ENCODE peak calls at places on chromosomes 4 and X, in nine cellular contexts. X, Z, P, S, H, E, V, B and I are unnamed samples. For H3K36me3, the result is how much of the 10 kb centered on the place peaks cover.

GRCh38 chr4:4791299-4791798 is 68.1 kb upstream of the MSX1 start:
- DNase-seq in Z (peak), S (no peak), V (no peak), H (no peak), P (no peak), E (no peak), B (no peak), X (no peak), I (no peak)

GRCh38 chr4:22869235-22869634 is 176.5 kb downstream of the GBA3 start:
- DNase-seq in Z (no peak), X (no peak), V (no peak), P (no peak), H (no peak), E (no peak), S (no peak), B (no peak), I (no peak)

GRCh38 chrX:55839480-55839879 is 121.9 kb downstream of the RRAGB start:
- DNase-seq in S (no peak), Z (no peak), X (no peak), H (no peak), B (no peak), V (no peak), E (no peak), P (no peak), I (no peak)

GRCh38 chr4:23929248-23929647 is 39.4 kb upstream of the PPARGC1A start:
- DNase-seq in X (no peak), P (no peak), H (no peak), Z (no peak), V (no peak), S (no peak), B (no peak), E (no peak), I (no peak)

GRCh38 chr4:78092850-78093249 is 35.7 kb downstream of the FRAS1 start:
- DNase-seq in E (no peak), X (no peak), P (no peak), B (no peak), H (no peak), S (no peak), Z (no peak), V (no peak), I (no peak)

GRCh38 chrX:15855562-15856256 is 1.1 kb upstream of the AP1S2 start:
- DNase-seq in E (no peak), S (no peak), V (no peak), B (no peak), H (no peak), X (no peak), Z (no peak), P (no peak), I (no peak)

GRCh38 chrX:12693754-12694153 is 97.5 kb upstream of the PRPS2 start:
- DNase-seq in S (no peak), H (no peak), V (no peak), P (no peak), E (no peak), X (no peak), B (no peak), Z (no peak), I (no peak)

GRCh38 chr4:74088396-74088795 is 10.6 kb downstream of the CXCL2 start:
- DNase-seq in E (no peak), Z (no peak), H (no peak), X (no peak), S (no peak), P (no peak), B (no peak), V (no peak), I (no peak)

GRCh38 chrX:20521245-20521644 is 254.5 kb upstream of the RPS6KA3 start:
- DNase-seq in B (peak), P (no peak), Z (no peak), H (no peak), V (no peak), S (no peak), E (no peak), X (no peak), I (no peak)

GRCh38 chr4:104470770-104471169 is 23.9 kb downstream of the CXXC4 start:
- DNase-seq in S (no peak), V (no peak), X (no peak), B (no peak), P (no peak), H (no peak), Z (no peak), E (no peak), I (no peak)

GRCh38 chrX:11664211-11664888 is 1.4 kb downstream of the ARHGAP6 start:
- DNase-seq in E (no peak), H (no peak), X (no peak), V (no peak), Z (peak), B (no peak), S (peak), P (peak), I (no peak)

GRCh38 chr4:72564184-72564583 is 4.8 kb downstream of the ADAMTS3 start:
- DNase-seq in E (no peak), V (no peak), S (no peak), Z (no peak), H (no peak), B (peak), P (no peak), X (no peak), I (peak)

GRCh38 chr4:101031971-101032370 is 315.4 kb downstream of the PPP3CA start:
- DNase-seq in X (no peak), P (no peak), S (no peak), E (no peak), B (no peak), H (no peak), Z (no peak), V (no peak), I (no peak)

GRCh38 chr4:53925050-53925605 is 139.3 kb downstream of the CHIC2 start:
- DNase-seq in H (no peak), S (no peak), E (no peak), Z (no peak), P (no peak), V (no peak), X (no peak), B (peak), I (no peak)

GRCh38 chr4:142519342-142519741 is 326.8 kb downstream of the INPP4B start:
- DNase-seq in V (no peak), P (no peak), H (no peak), E (no peak), S (no peak), Z (peak), B (peak), X (no peak), I (no peak)

GRCh38 chr4:23717528-23718248 is 172.2 kb downstream of the PPARGC1A start:
- DNase-seq in V (peak), Z (peak), E (no peak), H (no peak), S (no peak), B (peak), X (no peak), P (no peak), I (no peak)

GRCh38 chrX:9456250-9457074 is 8.4 kb upstream of the TBL1X start:
- DNase-seq in Z (no peak), X (no peak), B (no peak), P (no peak), E (peak), S (no peak), V (no peak), H (no peak), I (no peak)

GRCh38 chrX:11341274-11342256 is 48.4 kb downstream of the AMELX start:
- DNase-seq in Z (no peak), H (peak), E (no peak), X (peak), B (peak), P (peak), S (peak), V (peak), I (peak)

GRCh38 chr4:71687057-71687456 is 96.8 kb downstream of the GC start:
- DNase-seq in P (no peak), X (no peak), S (no peak), E (no peak), V (no peak), Z (no peak), H (no peak), B (no peak), I (no peak)

GRCh38 chr4:101556845-101557244 is 209.5 kb upstream of the PPP3CA start:
- DNase-seq in V (no peak), X (no peak), P (no peak), B (no peak), E (no peak), Z (no peak), S (no peak), H (no peak), I (no peak)

GRCh38 chr4:21577066-21577465 is 371.5 kb downstream of the KCNIP4 start:
- DNase-seq in E (no peak), X (no peak), B (no peak), V (no peak), S (no peak), H (no peak), P (no peak), Z (no peak), I (no peak)

GRCh38 chrX:77528034-77528433 is 80.8 kb downstream of the FGF16 start:
- DNase-seq in E (no peak), P (no peak), S (no peak), V (no peak), Z (peak), B (no peak), H (no peak), X (no peak), I (no peak)

GRCh38 chrX:132810488-132810887 is 147.9 kb downstream of the HS6ST2 start:
- DNase-seq in B (no peak), X (no peak), S (no peak), E (no peak), V (no peak), P (no peak), H (no peak), Z (no peak), I (no peak)

GRCh38 chr4:85677286-85677685 is 202.3 kb downstream of the ARHGAP24 start:
- DNase-seq in P (no peak), E (no peak), B (no peak), V (no peak), S (no peak), Z (peak), H (no peak), X (no peak), I (no peak)

GRCh38 chr4:153399358-153399757 is 54.9 kb downstream of the MND1 start:
- DNase-seq in X (no peak), Z (no peak), V (no peak), B (no peak), E (no peak), S (no peak), P (no peak), H (no peak), I (no peak)

GRCh38 chr4:20760053-20760452 is 59.8 kb downstream of the PACRGL start:
- DNase-seq in S (no peak), P (no peak), E (no peak), V (no peak), X (no peak), H (no peak), Z (no peak), B (no peak), I (no peak)

GRCh38 chr4:108417923-108418322 is 202.5 kb upstream of the RPL34 start:
- DNase-seq in P (no peak), X (no peak), H (no peak), Z (no peak), V (no peak), S (no peak), E (no peak), B (no peak), I (no peak)

GRCh38 chr4:152663203-152664066 is 16.4 kb downstream of the TMEM154 start:
- DNase-seq in B (no peak), X (no peak), E (no peak), Z (no peak), V (no peak), P (no peak), S (no peak), H (no peak), I (no peak)

DNA sequence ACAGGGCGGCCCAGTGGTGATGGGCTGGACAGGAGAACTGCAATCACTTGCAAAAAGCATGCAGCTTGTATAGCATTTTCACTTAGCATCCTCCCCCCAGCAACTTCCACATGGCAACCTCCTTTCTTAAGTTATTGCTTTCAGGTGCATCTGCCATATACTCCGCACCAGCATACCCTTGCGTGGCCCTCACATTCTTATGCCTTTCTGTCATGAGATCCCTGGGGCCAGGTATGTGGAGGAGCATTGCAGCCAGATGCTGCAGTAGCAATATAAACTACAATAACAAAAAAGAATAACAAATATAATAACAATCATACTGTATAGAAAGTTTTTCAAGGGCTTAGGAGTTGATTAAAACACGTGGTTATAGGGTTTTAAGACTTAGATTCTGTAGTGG is 26.3 kb upstream of the NUDT6 start:
- DNase-seq in S (no peak), E (no peak), P (no peak), H (no peak), X (no peak), Z (no peak), V (no peak), B (no peak), I (no peak)
- H3K36me3 ChIP-seq in S (under half), E (under half), P (half or more), H (under half), X (under half), Z (under half), V (under half), B (under half), I (under half)

GRCh38 chrX:49029876-49030275 is 13.3 kb downstream of the TFE3 start:
- DNase-seq in S (peak), V (no peak), E (no peak), X (peak), B (peak), Z (no peak), H (no peak), P (no peak), I (no peak)
- H3K36me3 ChIP-seq in S (under half), V (under half), E (under half), X (under half), B (under half), Z (under half), H (under half), P (under half), I (under half)

GRCh38 chr4:1842993-1843448 is 12.9 kb downstream of the LETM1 start:
- DNase-seq in P (peak), V (peak), S (no peak), E (no peak), H (peak), B (no peak), X (no peak), Z (no peak), I (no peak)
- H3K36me3 ChIP-seq in P (half or more), V (under half), S (under half), E (under half), H (under half), B (under half), X (under half), Z (under half), I (under half)

GRCh38 chr4:145774473-145774872 is 94.5 kb downstream of the C4orf51 start:
- DNase-seq in V (no peak), P (no peak), E (no peak), H (no peak), B (no peak), S (no peak), X (no peak), Z (no peak), I (no peak)
- H3K36me3 ChIP-seq in V (under half), P (under half), E (under half), H (under half), B (under half), S (under half), X (under half), Z (under half), I (under half)

DNA sequence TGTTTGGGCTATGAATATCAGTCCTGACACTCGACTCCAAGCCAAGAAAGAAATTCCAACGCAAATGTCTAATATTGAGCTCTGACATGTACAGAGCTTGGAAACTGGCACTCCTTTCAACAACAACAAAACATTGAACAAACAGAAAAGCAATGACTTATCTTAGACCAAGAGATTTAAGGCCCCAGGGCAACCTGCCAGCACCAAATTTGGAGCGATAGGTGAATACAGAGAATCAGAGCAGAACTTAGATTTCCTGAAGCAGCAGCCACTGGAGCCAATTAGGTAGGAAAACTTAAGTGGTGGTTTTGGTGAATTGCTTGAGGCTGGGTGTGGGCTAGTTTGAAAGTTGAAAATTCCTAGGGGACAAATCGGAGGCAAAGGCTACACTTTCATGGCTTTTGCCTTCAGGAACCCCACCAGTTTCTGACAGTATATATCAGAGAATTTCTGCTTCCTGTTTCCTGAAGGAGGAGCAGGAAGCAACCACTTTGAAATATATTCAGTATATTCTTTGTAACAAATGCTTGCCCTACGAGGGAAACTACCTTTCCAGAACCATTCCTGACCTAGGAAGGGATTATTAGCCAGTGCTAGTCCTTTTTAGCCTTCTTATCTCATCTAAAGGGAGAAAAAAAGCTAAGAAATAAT is 10.1 kb upstream of the FMR1 start:
- DNase-seq in X (no peak), B (no peak), E (no peak), S (no peak), V (no peak), Z (no peak), H (no peak), P (no peak), I (no peak)
- H3K36me3 ChIP-seq in X (under half), B (under half), E (under half), S (under half), V (under half), Z (under half), H (under half), P (under half), I (under half)

GRCh38 chr4:87129681-87130080 is 90.7 kb downstream of the KLHL8 start:
- DNase-seq in B (no peak), Z (no peak), X (no peak), P (no peak), E (no peak), H (no peak), V (no peak), S (no peak), I (no peak)
- H3K36me3 ChIP-seq in B (under half), Z (under half), X (under half), P (half or more), E (under half), H (under half), V (under half), S (under half), I (under half)

DNA sequence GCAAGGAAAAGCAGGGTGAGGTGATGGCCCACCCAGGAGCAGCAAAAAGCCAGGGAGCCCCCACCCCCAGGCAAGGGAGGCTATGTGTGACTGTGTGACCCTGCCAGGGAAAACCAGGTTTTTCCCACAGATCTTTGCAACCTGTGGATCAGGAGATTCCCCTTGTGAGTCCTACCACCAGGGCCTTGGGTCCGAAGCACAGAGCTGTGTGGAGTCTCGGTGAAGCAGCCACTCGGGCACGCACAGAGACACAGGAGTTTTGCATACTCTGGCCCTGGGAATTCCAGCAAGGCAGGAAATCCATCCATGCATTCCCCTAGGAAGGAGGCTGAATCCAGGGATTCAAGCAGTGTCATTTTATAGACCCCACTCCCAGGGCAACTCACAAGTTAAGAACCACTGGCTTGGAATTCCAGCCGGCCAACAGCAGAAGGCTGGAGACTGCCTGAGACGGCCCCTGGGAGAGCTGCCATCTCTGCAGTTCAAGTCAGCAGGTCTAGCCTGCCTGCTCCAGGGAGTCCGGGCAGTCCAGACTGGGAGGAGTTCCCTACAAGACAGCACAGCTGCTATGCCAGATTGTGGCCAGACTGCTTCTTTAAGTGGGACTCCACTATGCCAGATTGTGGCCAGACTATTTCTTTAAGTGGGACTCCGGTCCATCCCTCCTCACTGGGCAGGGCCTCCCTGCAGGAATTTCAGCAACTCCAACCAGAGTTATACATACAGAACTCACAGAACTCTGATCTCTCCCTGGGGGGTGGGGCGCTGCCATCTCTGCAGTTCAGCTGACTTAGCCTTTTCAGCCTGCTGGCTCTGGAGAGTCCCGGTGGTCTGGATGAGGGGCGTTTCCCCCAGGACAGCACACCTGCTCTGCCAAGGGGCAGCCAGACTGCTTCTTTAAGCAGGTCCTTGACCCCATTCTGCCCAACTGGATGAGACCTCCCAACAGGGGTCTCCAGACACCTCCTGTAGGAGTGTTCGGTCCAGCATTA is 85.1 kb upstream of the ADAD1 start:
- DNase-seq in X (no peak), P (no peak), B (no peak), V (no peak), Z (no peak), H (no peak), E (no peak), S (no peak), I (no peak)
- H3K36me3 ChIP-seq in X (under half), P (half or more), B (under half), V (under half), Z (under half), H (under half), E (under half), S (under half), I (under half)

GRCh38 chr4:28238756-28239155 is 1378.1 kb downstream of the STIM2 start:
- DNase-seq in B (no peak), E (no peak), Z (no peak), S (no peak), V (no peak), P (no peak), X (no peak), H (no peak), I (no peak)

GRCh38 chr4:28232376-28232775 is 1371.7 kb downstream of the STIM2 start:
- DNase-seq in B (peak), V (no peak), S (no peak), Z (no peak), X (no peak), H (no peak), P (no peak), E (no peak), I (no peak)

GRCh38 chr4:28228575-28228974 is 1367.9 kb downstream of the STIM2 start:
- DNase-seq in Z (no peak), B (no peak), P (no peak), V (no peak), S (no peak), X (no peak), H (no peak), E (no peak), I (no peak)

GRCh38 chr4:28229092-28229491 is 1368.5 kb downstream of the STIM2 start:
- DNase-seq in V (no peak), P (no peak), S (no peak), X (peak), E (no peak), B (peak), H (no peak), Z (no peak), I (no peak)

DNA sequence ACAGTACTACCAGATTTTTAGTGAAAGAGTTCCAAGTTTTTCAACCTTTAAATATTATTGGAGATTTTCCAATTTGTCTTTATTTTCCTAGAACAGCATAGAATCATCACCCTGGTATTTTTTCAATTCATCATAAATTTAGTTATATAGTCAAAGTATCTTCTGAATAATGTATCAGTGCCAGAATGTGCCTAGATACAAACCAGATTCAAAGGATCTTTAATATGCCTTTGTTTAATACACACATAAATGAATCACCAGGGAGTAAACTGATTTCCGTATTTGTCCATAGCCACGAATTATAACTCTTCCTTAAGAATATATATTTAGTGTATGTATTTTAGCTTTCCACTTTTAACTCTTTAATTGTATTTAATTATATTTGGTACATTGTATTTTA is 1373.1 kb downstream of the STIM2 start:
- DNase-seq in X (no peak), E (no peak), P (no peak), S (no peak), V (no peak), Z (no peak), H (no peak), B (no peak), I (no peak)
- H3K36me3 ChIP-seq in X (under half), E (under half), P (under half), S (under half), V (under half), Z (under half), H (under half), B (under half), I (under half)